ENCODE peak calls at places on chromosome X, in ten cellular contexts. V is cardiac muscle cell, P is mammary epithelial cell, D is bronchial epithelial cell, Z is right cardiac atrium, K is HCT116, Q is AG09309, F is AG04450, G is adrenal gland, C is A549. L is an unnamed sample.

GRCh38 chrX:108091266-108091877 is at the start of the genes ATG4A and PSMD10:
- DNase-seq in C (peak), P (peak), D (peak), G (peak), F (peak), K (peak), Q (peak), Z (peak), V (peak), L (peak)

GRCh38 chrX:12245650-12246645 is 107.7 kb downstream of the FRMPD4 start:
- DNase-seq in Q (peak), V (no peak), D (no peak), F (no peak), C (peak), Z (no peak), P (peak), G (no peak), K (no peak), L (peak)

GRCh38 chrX:150773634-150774033 is 80.4 kb downstream of the MTMR1 start:
- DNase-seq in C (no peak), D (no peak), V (no peak), K (no peak), Z (no peak), P (no peak), G (no peak), F (no peak), Q (no peak), L (no peak)

GRCh38 chrX:18360867-18361266 is 6.4 kb upstream of the SCML2 start:
- DNase-seq in C (no peak), V (no peak), D (no peak), P (peak), G (peak), K (no peak), F (no peak), Q (no peak), Z (no peak), L (no peak)

GRCh38 chrX:43559643-43560042 is 96.5 kb upstream of the MAOA start:
- DNase-seq in D (peak), Q (no peak), F (no peak), V (peak), C (peak), Z (no peak), G (peak), P (peak), K (peak), L (no peak)

GRCh38 chrX:74422576-74423288 is 1.4 kb downstream of the SLC16A2 start:
- DNase-seq in G (peak), K (no peak), Z (peak), V (peak), C (no peak), F (peak), P (peak), Q (peak), D (peak), L (no peak)

GRCh38 chrX:15973299-15973698 is 118.7 kb upstream of the AP1S2 start:
- DNase-seq in P (peak), K (peak), D (peak), F (no peak), G (peak), V (peak), Q (no peak), Z (no peak), C (peak), L (no peak)

GRCh38 chrX:24248042-24248441 is 65.8 kb downstream of the SUPT20HL2 start:
- DNase-seq in F (no peak), P (no peak), Z (no peak), K (no peak), D (no peak), G (no peak), Q (no peak), V (no peak), C (no peak), L (no peak)

GRCh38 chrX:153818571-153819397 is 11.6 kb downstream of the PDZD4 start:
- DNase-seq in F (no peak), G (no peak), P (no peak), D (no peak), Q (no peak), V (peak), Z (peak), K (no peak), C (no peak), L (no peak)

GRCh38 chrX:38859602-38860001 is 58.3 kb downstream of the MID1IP1 start:
- DNase-seq in D (peak), Z (no peak), F (no peak), K (no peak), Q (peak), C (no peak), V (no peak), P (peak), G (no peak), L (peak)

GRCh38 chrX:63441717-63442116 is 90.6 kb upstream of the SPIN4 start:
- DNase-seq in K (no peak), C (no peak), F (no peak), G (no peak), Z (no peak), V (no peak), D (no peak), P (no peak), Q (no peak), L (no peak)

GRCh38 chrX:123607806-123608205 is 125.0 kb downstream of the THOC2 start:
- DNase-seq in D (no peak), V (no peak), G (no peak), Q (no peak), Z (no peak), F (no peak), K (no peak), P (no peak), C (no peak), L (no peak)

GRCh38 chrX:20989361-20989760 is 384.9 kb upstream of the CNKSR2 start:
- DNase-seq in G (no peak), V (no peak), F (no peak), Q (no peak), D (peak), Z (no peak), C (no peak), K (no peak), P (no peak), L (no peak)

GRCh38 chrX:152878976-152879755 is 18.7 kb upstream of the ZNF185 start:
- DNase-seq in G (no peak), Z (no peak), P (peak), K (no peak), C (no peak), V (no peak), F (no peak), D (peak), Q (no peak), L (no peak)

GRCh38 chrX:21375795-21376069 is 1.5 kb downstream of the CNKSR2 start:
- DNase-seq in D (no peak), Z (no peak), G (no peak), P (no peak), Q (no peak), K (no peak), C (peak), F (no peak), V (peak), L (no peak)

GRCh38 chrX:129875669-129876068 is 30.3 kb upstream of the UTP14A start:
- DNase-seq in Q (peak), D (peak), C (no peak), F (peak), K (no peak), G (no peak), Z (no peak), V (no peak), P (peak), L (peak)

GRCh38 chrX:129540068-129540653 is at the start of gene OCRL:
- DNase-seq in Q (no peak), Z (peak), F (no peak), K (peak), D (peak), V (peak), C (peak), G (peak), P (peak), L (no peak)

GRCh38 chrX:119273807-119274192 is 37.7 kb downstream of the PGRMC1 start:
- DNase-seq in C (no peak), K (no peak), F (no peak), G (no peak), Z (peak), Q (no peak), D (no peak), V (no peak), P (no peak), L (no peak)
- H3K4me3 ChIP-seq in C (no peak), K (no peak), F (peak), G (no peak), Z (peak), Q (no peak), D (no peak), V (no peak), P (no peak), L (no peak)

GRCh38 chrX:88425739-88426138 is 321.3 kb upstream of the CPXCR1 start:
- DNase-seq in G (no peak), C (peak), P (no peak), Z (no peak), K (no peak), F (no peak), V (peak), Q (no peak), D (no peak), L (no peak)
- H3K4me3 ChIP-seq in G (no peak), C (no peak), P (no peak), Z (no peak), K (no peak), F (no peak), V (no peak), Q (no peak), D (no peak), L (no peak)

GRCh38 chrX:78105944-78106650 is 2.0 kb downstream of the PGK1 start:
- DNase-seq in V (no peak), P (no peak), D (no peak), Q (no peak), C (no peak), K (no peak), G (no peak), Z (no peak), F (no peak), L (no peak)
- H3K4me3 ChIP-seq in V (peak), P (peak), D (peak), Q (peak), C (peak), K (peak), G (no peak), Z (peak), F (peak), L (peak)

GRCh38 chrX:68693481-68694410 is 46.3 kb downstream of the STARD8 start:
- DNase-seq in F (no peak), V (peak), P (peak), C (no peak), G (peak), Q (no peak), Z (peak), D (no peak), K (no peak), L (no peak)

GRCh38 chrX:68692651-68693050 is 45.2 kb downstream of the STARD8 start:
- DNase-seq in V (no peak), G (no peak), K (no peak), Q (no peak), D (peak), P (peak), F (no peak), C (no peak), Z (no peak), L (no peak)

GRCh38 chrX:68695206-68695845 is 47.9 kb downstream of the STARD8 start:
- DNase-seq in V (no peak), Z (no peak), C (no peak), P (no peak), F (no peak), Q (no peak), K (no peak), G (no peak), D (no peak), L (no peak)

GRCh38 chrX:68696267-68696666 is 48.8 kb downstream of the STARD8 start:
- DNase-seq in Z (no peak), D (no peak), P (no peak), K (no peak), V (no peak), G (no peak), C (no peak), Q (no peak), F (no peak), L (no peak)

GRCh38 chrX:68694429-68695205 is 47.2 kb downstream of the STARD8 start:
- DNase-seq in Q (no peak), F (no peak), D (no peak), K (no peak), P (no peak), Z (no peak), V (no peak), C (no peak), G (no peak), L (no peak)
- H3K4me3 ChIP-seq in Q (no peak), F (peak), D (no peak), K (no peak), P (no peak), Z (peak), V (peak), C (no peak), G (no peak), L (peak)

L was measured in skeletal muscle cell.